ENCODE peak calls at places on chromosomes 12 and 14, in four cellular contexts. I, D, Z and U are unnamed samples.

GRCh38 chr12:75954076-75954475 is 77.5 kb downstream of the PHLDA1 start:
- DNase-seq in D (peak), I (peak), Z (no peak), U (peak)

GRCh38 chr12:30965613-30965985 is 39.1 kb downstream of the TSPAN11 start:
- DNase-seq in D (peak), I (no peak), Z (no peak), U (no peak)

GRCh38 chr14:65846469-65846868 is 433.9 kb downstream of the FUT8 start:
- DNase-seq in Z (no peak), D (no peak), I (no peak), U (no peak)

GRCh38 chr12:89927226-89927698 is 218.6 kb upstream of the ATP2B1 start:
- DNase-seq in I (no peak), D (no peak), Z (no peak), U (no peak)

GRCh38 chr12:98373019-98373554 is 142.3 kb upstream of the TMPO start:
- DNase-seq in I (no peak), Z (no peak), D (peak), U (no peak)

GRCh38 chr12:6469609-6470374 is 685 bp downstream of the VAMP1 start:
- DNase-seq in I (no peak), D (no peak), Z (no peak), U (no peak)

GRCh38 chr14:63993992-63994391 is 141.2 kb downstream of the SYNE2 start:
- DNase-seq in Z (no peak), I (no peak), D (peak), U (no peak)

GRCh38 chr14:94390372-94391086 is 2.1 kb upstream of the SERPINA1 start:
- DNase-seq in I (no peak), Z (peak), D (no peak), U (no peak)

GRCh38 chr12:122880668-122881067 is 15.3 kb downstream of the VPS37B start:
- DNase-seq in D (no peak), Z (no peak), I (no peak), U (no peak)

GRCh38 chr12:124923906-124924734 is 9.7 kb upstream of the UBC start:
- DNase-seq in I (no peak), D (no peak), Z (peak), U (no peak)

GRCh38 chr14:59055439-59056045 is 132.9 kb upstream of the DAAM1 start:
- DNase-seq in Z (no peak), I (peak), D (peak), U (no peak)

GRCh38 chr12:46920503-46920902 is 94.7 kb upstream of the SLC38A4 start:
- DNase-seq in D (no peak), I (no peak), Z (no peak), U (no peak)